ENCODE peak calls at places on chromosome 15, in four cellular contexts. V, O, T and Y are unnamed samples.

GRCh38 chr15:74578496-74578994 is 37.1 kb upstream of the CLK3 start:
- DNase-seq in V (no peak), O (no peak), T (no peak), Y (no peak)

GRCh38 chr15:64688179-64688578 is 87.2 kb downstream of the RBPMS2 start:
- DNase-seq in V (no peak), O (no peak), T (no peak), Y (no peak)

GRCh38 chr15:45921978-45922377 is 287.1 kb downstream of the SQOR start:
- DNase-seq in V (no peak), O (no peak), T (no peak), Y (no peak)

GRCh38 chr15:77966540-77967290 is 110.8 kb downstream of the TBC1D2B start:
- DNase-seq in V (peak; percentile 19), O (peak; percentile 61), T (peak; percentile 40), Y (peak; percentile 58)

GRCh38 chr15:85407421-85408269 is 27.2 kb downstream of the AKAP13 start:
- DNase-seq in V (no peak), O (peak; percentile 90), T (peak; percentile 75), Y (peak; percentile 83)

GRCh38 chr15:73599934-73600333 is 33.3 kb downstream of the NPTN start:
- DNase-seq in V (no peak), O (peak; percentile 40), T (no peak), Y (no peak)

GRCh38 chr15:59008086-59008485 is 20.6 kb downstream of the RNF111 start:
- DNase-seq in V (no peak), O (no peak), T (no peak), Y (no peak)

GRCh38 chr15:38088971-38089370 is 154.5 kb downstream of the TMCO5A start:
- DNase-seq in V (no peak), O (no peak), T (no peak), Y (no peak)

GRCh38 chr15:39411102-39411989 is 169.5 kb upstream of the THBS1 start:
- DNase-seq in V (no peak), O (peak; percentile 28), T (no peak), Y (no peak)

GRCh38 chr15:80059786-80060489 is 462 bp downstream of the ZFAND6 start:
- DNase-seq in V (no peak), O (peak; percentile 16), T (no peak), Y (peak; percentile 22)

GRCh38 chr15:58501006-58501405 is 69.2 kb downstream of the LIPC start:
- DNase-seq in V (no peak), O (no peak), T (no peak), Y (no peak)

GRCh38 chr15:100869151-100869999 is 10.3 kb upstream of the ALDH1A3 start:
- DNase-seq in V (no peak), O (peak; percentile 27), T (no peak), Y (no peak)

GRCh38 chr15:62208884-62209283 is 43.8 kb upstream of the C2CD4B start:
- DNase-seq in V (no peak), O (no peak), T (no peak), Y (no peak)

GRCh38 chr15:33190539-33190938 is 4.0 kb downstream of the FMN1 start:
- DNase-seq in V (no peak), O (no peak), T (no peak), Y (no peak)

GRCh38 chr15:68229386-68230156 is at the start of gene CLN6:
- DNase-seq in V (peak; percentile 71), O (peak; percentile 74), T (peak; percentile 78), Y (peak; percentile 77)

GRCh38 chr15:87213646-87214045 is 1042.9 kb downstream of the NTRK3 start:
- DNase-seq in V (no peak), O (no peak), T (no peak), Y (no peak)

GRCh38 chr15:40543082-40543481 is 21.8 kb downstream of the CCDC32 start:
- DNase-seq in V (no peak), O (no peak), T (no peak), Y (no peak)

GRCh38 chr15:68644088-68644904 is 65.5 kb downstream of the CORO2B start:
- DNase-seq in V (no peak), O (peak; percentile 95), T (peak; percentile 83), Y (peak; percentile 85)

GRCh38 chr15:79942656-79943481 is 28.1 kb downstream of the BCL2A1 start:
- DNase-seq in V (no peak), O (no peak), T (no peak), Y (no peak)

GRCh38 chr15:67369359-67369758 is 114.8 kb downstream of the IQCH start:
- DNase-seq in V (no peak), O (no peak), T (no peak), Y (no peak)

GRCh38 chr15:38201714-38202113 is 50.9 kb upstream of the SPRED1 start:
- DNase-seq in V (no peak), O (no peak), T (no peak), Y (peak; percentile 64)

GRCh38 chr15:39472661-39473657 is 107.9 kb upstream of the THBS1 start:
- DNase-seq in V (no peak), O (peak; percentile 97), T (peak; percentile 99), Y (peak; percentile 100)

GRCh38 chr15:99434506-99435137 is 131.2 kb upstream of the MEF2A start:
- DNase-seq in V (no peak), O (no peak), T (no peak), Y (no peak)

GRCh38 chr15:36479200-36479896 is 100.1 kb upstream of the CDIN1 start:
- DNase-seq in V (no peak), O (peak; percentile 59), T (peak; percentile 67), Y (no peak)

GRCh38 chr15:88649286-88649733 is 10.5 kb downstream of the ISG20 start:
- DNase-seq in V (peak; percentile 52), O (peak; percentile 98), T (peak; percentile 54), Y (peak; percentile 99)

GRCh38 chr15:75693501-75694240 is 19.0 kb downstream of the CSPG4 start:
- DNase-seq in V (no peak), O (peak; percentile 84), T (peak; percentile 50), Y (peak; percentile 71)

GRCh38 chr15:81410318-81410753 is 36.3 kb upstream of the TMC3 start:
- DNase-seq in V (no peak), O (peak; percentile 88), T (peak; percentile 93), Y (peak; percentile 90)

GRCh38 chr15:68239025-68239424 is 9.5 kb upstream of the CLN6 start:
- DNase-seq in V (no peak), O (no peak), T (no peak), Y (no peak)

GRCh38 chr15:69793783-69794451 is 303.8 kb downstream of the TLE3 start:
- DNase-seq in V (no peak), O (no peak), T (no peak), Y (no peak)

GRCh38 chr15:69597061-69597592 is 144.5 kb downstream of the RPLP1 start:
- DNase-seq in V (no peak), O (no peak), T (no peak), Y (no peak)

GRCh38 chr15:35182841-35183479 is 97.9 kb upstream of the NANOGP8 start:
- DNase-seq in V (no peak), O (no peak), T (no peak), Y (no peak)

GRCh38 chr15:67181221-67181639 is 73.2 kb downstream of the AAGAB start:
- DNase-seq in V (no peak), O (no peak), T (no peak), Y (no peak)

GRCh38 chr15:101047301-101047781 is 128.2 kb downstream of the LRRK1 start:
- DNase-seq in V (no peak), O (no peak), T (no peak), Y (no peak)